ENCODE peak calls at places on chromosomes 7 and 10, in seven cellular contexts. I is colonic mucosa, U is fibroblast of lung, T is left ventricle myocardium inferior, N is heart left ventricle, A is adipocyte, B is tibial artery. K is an unnamed sample.

GRCh38 chr10:97263971-97264370 is 28.5 kb downstream of the ARHGAP19 start:
- DNase-seq in U (no peak), A (no peak), I (no peak), B (no peak), N (no peak), T (no peak), K (no peak)

GRCh38 chr10:95245425-95246055 is 45.3 kb downstream of the PDLIM1 start:
- DNase-seq in I (no peak), T (no peak), N (no peak), U (no peak), B (peak; percentile 33), A (no peak), K (no peak)

GRCh38 chr10:17645591-17646345 is 1.8 kb downstream of the STAM start:
- DNase-seq in T (no peak), I (no peak), U (no peak), B (no peak), N (no peak), A (no peak), K (no peak)

GRCh38 chr10:132685921-132686680 is 99.8 kb downstream of the NKX6-2 start:
- DNase-seq in U (no peak), A (no peak), I (no peak), N (no peak), T (peak; percentile 8), B (peak; percentile 50), K (no peak)

GRCh38 chr10:132011027-132011426 is 29.3 kb upstream of the BNIP3 start:
- DNase-seq in U (no peak), A (no peak), N (peak; percentile 44), T (peak; percentile 53), I (no peak), B (no peak), K (no peak)

GRCh38 chr7:84291756-84292155 is 97.2 kb upstream of the SEMA3A start:
- DNase-seq in I (no peak), N (no peak), T (no peak), U (no peak), B (no peak), A (no peak), K (no peak)

GRCh38 chr10:75404335-75405200 is 3.0 kb upstream of the ZNF503 start:
- DNase-seq in N (no peak), A (peak; percentile 22), I (peak; percentile 57), U (peak; percentile 35), B (peak; percentile 69), T (peak; percentile 25), K (no peak)

GRCh38 chr7:11749629-11750028 is 82.4 kb downstream of the THSD7A start:
- DNase-seq in I (no peak), A (no peak), N (no peak), B (no peak), U (peak; percentile 36), T (no peak), K (no peak)

GRCh38 chr7:158649279-158649678 is 55.3 kb downstream of the NCAPG2 start:
- DNase-seq in I (no peak), N (no peak), T (no peak), B (no peak), U (peak; percentile 90), A (peak; percentile 97), K (no peak)

GRCh38 chr10:99530108-99531025 is 2.4 kb upstream of the NKX2-3 start:
- DNase-seq in A (no peak), B (no peak), U (no peak), I (no peak), T (no peak), N (no peak), K (no peak)

GRCh38 chr10:16626697-16627096 is 105.0 kb upstream of the C1QL3 start:
- DNase-seq in A (no peak), I (no peak), U (no peak), B (no peak), T (no peak), N (no peak), K (no peak)

GRCh38 chr10:30583778-30584415 is 45.7 kb downstream of the LYZL2 start:
- DNase-seq in T (peak; percentile 57), I (peak; percentile 86), U (peak; percentile 82), B (peak; percentile 74), A (peak; percentile 85), N (peak; percentile 83), K (no peak)

GRCh38 chr7:66921396-66921917 is 432 bp downstream of the TMEM248 start:
- DNase-seq in I (peak; percentile 49), U (peak; percentile 55), T (no peak), A (peak; percentile 78), N (peak; percentile 27), B (peak; percentile 74), K (peak; percentile 21)

GRCh38 chr7:42224391-42225003 is 12.5 kb downstream of the GLI3 start:
- DNase-seq in N (no peak), T (no peak), A (no peak), U (no peak), B (no peak), I (no peak), K (no peak)

GRCh38 chr7:42226354-42226941 is 10.6 kb downstream of the GLI3 start:
- DNase-seq in B (no peak), I (no peak), U (no peak), N (no peak), T (no peak), A (no peak), K (no peak)

GRCh38 chr7:42227931-42228591 is 8.9 kb downstream of the GLI3 start:
- DNase-seq in U (peak; percentile 64), I (no peak), N (peak; percentile 13), B (no peak), A (no peak), T (peak; percentile 36), K (no peak)

GRCh38 chr7:42231043-42231442 is 6.0 kb downstream of the GLI3 start:
- DNase-seq in A (no peak), N (no peak), B (no peak), I (no peak), U (no peak), T (no peak), K (no peak)

GRCh38 chr7:42227523-42227922 is 9.5 kb downstream of the GLI3 start:
- DNase-seq in A (no peak), T (no peak), N (no peak), U (no peak), I (no peak), B (no peak), K (no peak)
- H3K27me3 ChIP-seq in A (no peaks in the 10 kb centered on the region), T (peaks cover 15% of the 10 kb centered on the region), N (no peaks in the 10 kb centered on the region), U (no peaks in the 10 kb centered on the region), I (peaks cover 11% of the 10 kb centered on the region), B (no peaks in the 10 kb centered on the region), K (no peaks in the 10 kb centered on the region)

GRCh38 chr7:135801877-135802276 is 53.3 kb upstream of the FAM180A start:
- DNase-seq in U (no peak), I (no peak), A (no peak), N (no peak), T (no peak), B (no peak), K (no peak)

GRCh38 chr7:135801045-135801693 is 52.6 kb upstream of the FAM180A start:
- DNase-seq in A (peak; percentile 91), T (no peak), B (no peak), N (peak; percentile 38), U (peak; percentile 57), I (peak; percentile 38), K (peak; percentile 22)

GRCh38 chr7:135799881-135800280 is 51.3 kb upstream of the FAM180A start:
- DNase-seq in T (no peak), I (no peak), N (no peak), A (no peak), B (no peak), U (no peak), K (no peak)

GRCh38 chr7:135802697-135803096 is 54.1 kb upstream of the FAM180A start:
- DNase-seq in I (no peak), N (no peak), U (peak; percentile 11), T (no peak), B (no peak), A (no peak), K (no peak)

DNA sequence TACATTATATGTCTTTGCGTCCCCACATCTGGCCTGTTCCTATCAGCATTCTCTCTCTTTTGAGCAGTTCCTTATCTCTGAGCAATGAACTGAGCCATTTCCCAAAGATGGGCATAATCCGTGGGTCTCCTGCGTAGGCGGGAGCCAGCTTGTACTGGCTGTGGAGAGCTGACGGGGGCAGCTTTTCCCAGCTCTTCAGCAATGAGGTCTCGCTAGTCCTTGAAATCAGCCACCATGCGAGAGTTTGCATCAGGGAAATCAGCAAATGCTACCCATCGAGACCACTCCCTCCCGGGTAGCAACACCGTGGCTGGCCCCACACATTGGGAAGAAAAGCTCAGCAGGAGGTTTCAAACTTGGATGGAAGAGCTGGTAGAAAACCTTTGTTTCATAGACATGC is 51.9 kb upstream of the FAM180A start:
- DNase-seq in I (no peak), B (no peak), T (no peak), N (no peak), A (no peak), U (no peak), K (no peak)
- H3K4me3 ChIP-seq in I (no peak overlapping the region), B (peak overlapping the region; percentile 5), T (peak overlapping the region; percentile 14), N (peak overlapping the region; percentile 4), A (no peak overlapping the region), U (no peak overlapping the region), K (no peak overlapping the region)

DNA sequence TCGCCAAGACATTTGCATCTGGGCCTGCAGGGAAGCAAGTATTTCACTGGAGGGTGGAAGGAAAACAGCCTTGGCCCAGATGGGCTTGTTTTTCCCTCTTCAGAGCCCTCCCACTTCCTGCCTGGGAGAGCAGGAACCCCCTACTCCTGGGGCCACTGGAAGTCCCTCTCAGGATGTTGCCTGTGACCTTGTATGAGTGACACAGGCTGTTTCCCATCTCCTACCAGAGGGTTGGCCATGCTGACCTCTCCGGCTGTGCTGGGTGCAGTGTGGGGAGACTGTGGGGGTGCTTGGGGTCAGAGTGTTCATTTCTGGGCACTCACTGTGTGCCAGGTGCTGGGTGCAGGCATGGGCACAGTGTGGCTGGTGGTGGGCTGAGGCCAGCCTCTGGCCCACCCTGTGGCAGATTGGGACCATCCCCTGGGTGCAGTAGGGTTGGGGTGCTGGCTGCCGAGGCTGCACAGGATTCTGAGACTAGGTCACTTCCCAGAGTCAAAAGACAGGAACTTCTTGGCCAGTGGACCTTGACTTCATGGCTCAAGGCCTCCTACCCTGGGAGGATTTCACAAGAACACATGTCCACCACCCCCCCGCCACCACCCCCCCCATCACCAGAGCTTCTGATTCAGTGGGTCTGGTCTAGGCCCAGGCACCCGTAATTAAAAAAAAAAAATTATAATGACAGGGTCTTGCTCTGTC is 10.2 kb downstream of the TSPAN15 start:
- DNase-seq in I (no peak), T (no peak), B (no peak), N (peak; percentile 66), A (no peak), U (no peak), K (no peak)
- H3K4me1 ChIP-seq in I (peaks cover 23% of the 10 kb centered on the region), T (peaks cover 95% of the 10 kb centered on the region), B (peaks cover 38% of the 10 kb centered on the region), N (peaks cover 78% of the 10 kb centered on the region), A (peaks cover 43% of the 10 kb centered on the region), U (no peaks in the 10 kb centered on the region), K (peaks cover 5% of the 10 kb centered on the region)

GRCh38 chr7:157012113-157012547 is 1.7 kb upstream of the MNX1 start:
- DNase-seq in B (no peak), A (no peak), U (no peak), T (no peak), N (no peak), I (no peak), K (no peak)
- H3K27me3 ChIP-seq in B (peaks cover 97% of the 10 kb centered on the region), A (peaks cover 85% of the 10 kb centered on the region), U (peaks cover 81% of the 10 kb centered on the region), T (peaks cover 98% of the 10 kb centered on the region), N (peaks cover 97% of the 10 kb centered on the region), I (peaks cover 41% of the 10 kb centered on the region), K (peaks cover 3% of the 10 kb centered on the region)